ENCODE peak calls at places on chromosomes 2 and 18, in six cellular contexts. T is tibial artery, F is spleen, L is hepatocyte, H is IMR-90, S is Panc1. J is an unnamed sample. For H3K4me1, the result is how much of the 10 kb centered on the place peaks cover.

GRCh38 chr2:71939588-71940535 is 207.8 kb downstream of the CYP26B1 start:
- DNase-seq in F (peak), H (no peak), T (peak), L (no peak), S (no peak), J (peak)

GRCh38 chr2:239034561-239035341 is 186.9 kb downstream of the TWIST2 start:
- DNase-seq in H (no peak), S (no peak), F (no peak), L (no peak), T (peak), J (no peak)

GRCh38 chr18:11412790-11413189 is 196.6 kb upstream of the SLC35G4 start:
- DNase-seq in S (no peak), L (no peak), T (no peak), F (no peak), H (no peak), J (no peak)

GRCh38 chr2:45001629-45002385 is 7.4 kb downstream of the SIX2 start:
- DNase-seq in S (no peak), F (no peak), L (no peak), T (no peak), H (no peak), J (peak)

GRCh38 chr2:185484601-185485000 is 254.0 kb upstream of the FSIP2 start:
- DNase-seq in T (no peak), L (no peak), H (no peak), S (no peak), F (no peak), J (peak)

GRCh38 chr2:23436346-23437099 is 51.5 kb downstream of the KLHL29 start:
- DNase-seq in T (peak), S (no peak), F (peak), L (no peak), H (peak), J (peak)

GRCh38 chr2:203949228-203949627 is 12.7 kb downstream of the ICOS start:
- DNase-seq in H (peak), S (no peak), T (no peak), L (no peak), F (no peak), J (no peak)

GRCh38 chr2:61889212-61889956 is 928 bp upstream of the CCT4 start:
- DNase-seq in S (no peak), F (peak), T (peak), H (no peak), L (peak), J (peak)

GRCh38 chr2:62471816-62472215 is 34.2 kb downstream of the TMEM17 start:
- DNase-seq in S (no peak), H (no peak), T (no peak), L (no peak), F (no peak), J (no peak)

GRCh38 chr2:223970343-223971128 is 13.3 kb downstream of the MRPL44 start:
- DNase-seq in L (peak), T (no peak), H (peak), S (peak), F (no peak), J (peak)

GRCh38 chr18:8562914-8563313 is 46.3 kb upstream of the RAB12 start:
- DNase-seq in T (no peak), L (no peak), S (no peak), H (no peak), F (no peak), J (no peak)

GRCh38 chr18:67081866-67082265 is 434.7 kb downstream of the DSEL start:
- DNase-seq in H (no peak), T (no peak), S (no peak), F (no peak), L (no peak), J (peak)

GRCh38 chr2:56379066-56379465 is 195.3 kb downstream of the CCDC85A start:
- DNase-seq in T (no peak), F (no peak), S (no peak), L (no peak), H (no peak), J (no peak)

GRCh38 chr2:232789067-232789466 is 12.7 kb upstream of the KCNJ13 start:
- DNase-seq in L (peak), T (no peak), H (no peak), F (no peak), S (no peak), J (no peak)

GRCh38 chr18:49227456-49227855 is 233.0 kb downstream of the DYM start:
- DNase-seq in T (no peak), S (no peak), L (no peak), H (no peak), F (no peak), J (no peak)

GRCh38 chr2:239393941-239394340 is 6.9 kb downstream of the HDAC4 start:
- DNase-seq in F (no peak), H (peak), T (no peak), L (no peak), S (no peak), J (no peak)

GRCh38 chr18:29780814-29781213 is 1261.7 kb downstream of the DSC3 start:
- DNase-seq in T (no peak), H (no peak), F (no peak), L (no peak), S (no peak), J (no peak)

GRCh38 chr2:127014630-127015029 is 92.3 kb downstream of the BIN1 start:
- DNase-seq in T (no peak), F (no peak), L (peak), H (peak), S (peak), J (no peak)

GRCh38 chr2:9565436-9566153 is 10.0 kb upstream of the ADAM17 start:
- DNase-seq in L (peak), H (peak), T (peak), S (peak), F (no peak), J (no peak)

GRCh38 chr2:104758199-104758620 is 95.7 kb upstream of the POU3F3 start:
- DNase-seq in T (no peak), L (peak), S (no peak), H (no peak), F (no peak), J (peak)

GRCh38 chr18:12606592-12607315 is 51.2 kb downstream of the SPIRE1 start:
- DNase-seq in L (peak), T (no peak), H (peak), F (no peak), S (peak), J (no peak)

GRCh38 chr2:19812166-19812565 is 89.6 kb downstream of the TTC32 start:
- DNase-seq in F (no peak), H (no peak), S (no peak), T (peak), L (peak), J (no peak)

GRCh38 chr2:219537657-219538487 is 5.7 kb downstream of the CHPF start:
- DNase-seq in F (no peak), T (no peak), S (no peak), H (no peak), L (no peak), J (peak)

GRCh38 chr2:169110919-169111318 is 41.6 kb downstream of the DHRS9 start:
- DNase-seq in F (no peak), T (no peak), L (no peak), H (no peak), S (no peak), J (no peak)

GRCh38 chr2:126687503-126687902 is 31.5 kb downstream of the GYPC start:
- DNase-seq in T (no peak), L (no peak), H (no peak), S (no peak), F (no peak), J (no peak)

GRCh38 chr2:113041871-113042270 is 10.8 kb downstream of the IL36B start:
- DNase-seq in T (no peak), H (no peak), S (no peak), F (no peak), L (peak), J (peak)

GRCh38 chr2:39511786-39512433 is 74.8 kb upstream of the MAP4K3 start:
- DNase-seq in S (no peak), H (no peak), F (no peak), T (no peak), L (no peak), J (no peak)
- H3K27ac ChIP-seq in S (no peak), H (peak), F (peak), T (peak), L (peak), J (no peak)

DNA sequence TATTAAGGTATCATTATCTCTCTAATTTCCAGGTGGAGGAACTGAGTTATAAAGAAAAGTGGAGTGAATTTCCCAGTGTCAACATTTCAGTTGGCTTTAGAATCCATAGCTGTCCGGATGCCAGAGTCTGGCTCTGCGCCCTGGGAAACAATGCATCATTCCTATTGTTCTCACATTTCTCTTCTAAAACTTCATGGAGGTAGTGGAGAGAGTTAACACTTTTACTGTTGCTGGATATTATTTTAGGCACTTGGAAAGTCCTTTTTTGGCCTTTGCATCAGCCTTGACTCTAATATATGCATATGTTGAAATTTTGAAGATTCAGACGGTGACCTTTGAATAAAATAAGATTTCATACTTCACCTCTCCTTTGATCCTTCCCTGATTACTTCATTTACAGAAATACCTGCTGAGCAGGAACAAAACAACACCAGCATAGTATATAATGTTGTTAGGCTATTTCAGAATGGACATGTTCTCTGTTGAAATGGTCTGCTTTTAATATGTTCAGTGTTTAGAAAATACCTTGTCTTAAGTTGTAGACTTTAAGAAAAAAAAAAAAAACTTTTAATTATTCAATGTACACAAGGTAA is 148.8 kb downstream of the EPHA4 start:
- DNase-seq in L (no peak), S (no peak), T (no peak), H (no peak), F (no peak), J (no peak)
- H3K4me1 ChIP-seq in L (under half), S (under half), T (under half), H (under half), F (under half), J (under half)

GRCh38 chr2:109719871-109720270 is 74.2 kb upstream of the RGPD5 start:
- DNase-seq in T (peak), S (no peak), H (no peak), L (no peak), F (no peak), J (no peak)
- H3K27ac ChIP-seq in T (no peak), S (no peak), H (no peak), L (no peak), F (no peak), J (no peak)

GRCh38 chr18:77137851-77138250 is 5.3 kb upstream of the MBP start:
- DNase-seq in F (no peak), T (no peak), H (no peak), S (no peak), L (no peak), J (no peak)

GRCh38 chr18:77136871-77137665 is 4.5 kb upstream of the MBP start:
- DNase-seq in T (no peak), L (no peak), S (no peak), H (no peak), F (no peak), J (no peak)

GRCh38 chr18:77135339-77136075 is 2.9 kb upstream of the MBP start:
- DNase-seq in L (no peak), S (no peak), F (no peak), T (no peak), H (no peak), J (no peak)

GRCh38 chr18:77134611-77135010 is 2.0 kb upstream of the MBP start:
- DNase-seq in H (no peak), F (no peak), S (no peak), L (no peak), T (no peak), J (no peak)

GRCh38 chr18:77136076-77136718 is 3.6 kb upstream of the MBP start:
- DNase-seq in H (no peak), S (no peak), F (peak), T (no peak), L (no peak), J (no peak)
- H3K4me1 ChIP-seq in H (under half), S (under half), F (under half), T (under half), L (under half), J (under half)

GRCh38 chr2:215808996-215809395 is 204.4 kb downstream of the MREG start:
- DNase-seq in F (no peak), T (no peak), L (no peak), S (no peak), H (no peak), J (no peak)

GRCh38 chr2:215811409-215812355 is 201.7 kb downstream of the MREG start:
- DNase-seq in H (no peak), S (no peak), L (no peak), T (no peak), F (no peak), J (no peak)

GRCh38 chr2:215808194-215808593 is 205.2 kb downstream of the MREG start:
- DNase-seq in L (no peak), S (no peak), T (no peak), H (no peak), F (no peak), J (no peak)

GRCh38 chr2:215812966-215813365 is 200.4 kb downstream of the MREG start:
- DNase-seq in L (no peak), H (peak), F (no peak), S (no peak), T (no peak), J (no peak)

GRCh38 chr2:215811003-215811402 is 202.3 kb downstream of the MREG start:
- DNase-seq in S (no peak), H (no peak), T (no peak), L (no peak), F (no peak), J (no peak)
- H3K27ac ChIP-seq in S (no peak), H (no peak), T (no peak), L (no peak), F (no peak), J (no peak)

GRCh38 chr2:36369163-36369562 is 13.6 kb downstream of the CRIM1 start:
- DNase-seq in H (no peak), T (no peak), L (no peak), S (no peak), F (no peak), J (no peak)

GRCh38 chr2:36368438-36368837 is 12.9 kb downstream of the CRIM1 start:
- DNase-seq in S (no peak), F (no peak), T (no peak), H (no peak), L (no peak), J (no peak)

GRCh38 chr2:36369711-36370110 is 14.1 kb downstream of the CRIM1 start:
- DNase-seq in H (no peak), T (no peak), F (no peak), S (no peak), L (no peak), J (no peak)

GRCh38 chr2:36366491-36367120 is 11.0 kb downstream of the CRIM1 start:
- DNase-seq in S (no peak), H (no peak), F (no peak), T (no peak), L (no peak), J (no peak)

DNA sequence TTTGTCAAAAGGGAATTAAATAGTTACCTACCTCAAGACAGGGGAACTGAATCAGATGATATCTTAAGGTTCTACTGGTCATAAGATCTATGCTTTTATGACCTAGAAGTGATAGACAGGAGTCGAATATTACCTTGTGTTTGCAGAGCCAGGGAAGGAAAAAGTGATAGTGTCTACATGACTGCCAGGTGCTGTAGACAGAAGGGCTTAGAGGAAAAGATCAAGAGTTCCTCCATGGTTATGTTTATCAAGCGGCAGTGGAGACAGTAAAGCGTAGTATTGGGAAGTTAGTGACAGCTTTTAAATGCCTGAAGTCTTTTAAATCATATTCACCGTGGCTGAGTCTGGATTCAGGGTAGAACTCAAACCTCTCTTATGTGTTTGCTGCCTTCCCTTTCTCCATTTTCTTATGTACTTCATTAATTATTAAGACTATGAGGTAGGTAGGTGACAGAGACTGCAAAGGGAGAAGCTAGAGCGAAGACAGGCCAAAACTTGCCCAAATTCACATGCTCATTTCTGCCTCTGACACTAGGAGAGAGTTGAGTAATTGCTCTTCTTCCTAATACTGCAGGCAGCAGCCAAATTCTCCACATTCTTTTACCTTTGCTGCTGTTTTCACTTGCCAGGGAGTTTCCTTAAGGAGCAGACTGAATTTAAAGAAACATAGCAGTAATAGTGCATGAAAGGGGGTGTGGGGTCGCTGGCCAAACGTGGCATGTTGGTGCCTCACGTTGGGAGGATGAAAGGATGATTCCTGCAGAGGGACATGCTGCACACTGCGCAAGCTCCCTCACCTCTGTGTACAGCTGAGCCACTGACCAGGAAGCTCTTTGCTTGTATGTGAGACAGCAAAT is 12.1 kb downstream of the CRIM1 start:
- DNase-seq in L (no peak), H (no peak), T (no peak), S (no peak), F (no peak), J (no peak)
- H3K4me1 ChIP-seq in L (under half), H (under half), T (half or more), S (half or more), F (under half), J (under half)